ENCODE peak calls at places on chromosomes 7 and 10, in six cellular contexts. R is IMR-90, W is H9, X is mesenchymal stem cell, B is trophoblast cell, U is H1. I is an unnamed sample.

GRCh38 chr7:44150966-44151678 is 10.0 kb upstream of the MYL7 start:
- DNase-seq in B (no peak), X (no peak), U (no peak), W (peak; percentile 15), R (no peak), I (no peak)

GRCh38 chr7:138345567-138345966 is 114.5 kb upstream of the TRIM24 start:
- DNase-seq in B (no peak), R (no peak), W (no peak), U (no peak), X (no peak), I (no peak)

GRCh38 chr7:17633099-17633498 is 307.2 kb downstream of the SNX13 start:
- DNase-seq in R (peak; percentile 59), U (no peak), X (peak; percentile 84), W (no peak), B (no peak), I (no peak)

GRCh38 chr7:50838675-50839377 is 56.1 kb upstream of the GRB10 start:
- DNase-seq in R (peak; percentile 79), U (no peak), W (no peak), X (no peak), B (no peak), I (no peak)

GRCh38 chr7:101206665-101207042 is 5.8 kb upstream of the MOGAT3 start:
- DNase-seq in B (no peak), U (no peak), X (no peak), W (no peak), R (no peak), I (no peak)

GRCh38 chr7:99396914-99397631 is 11.3 kb downstream of the PDAP1 start:
- DNase-seq in B (no peak), X (no peak), U (no peak), R (no peak), W (no peak), I (no peak)

GRCh38 chr7:93547716-93548115 is 26.8 kb downstream of the CALCR start:
- DNase-seq in R (no peak), B (no peak), U (no peak), X (no peak), W (no peak), I (no peak)

GRCh38 chr7:90836937-90837336 is 240.8 kb downstream of the CDK14 start:
- DNase-seq in X (no peak), U (no peak), W (no peak), B (no peak), R (no peak), I (no peak)

GRCh38 chr10:101161494-101162299 is 30.6 kb downstream of the TLX1 start:
- DNase-seq in U (peak; percentile 88), W (peak; percentile 91), B (peak; percentile 57), R (peak; percentile 65), X (peak; percentile 72), I (peak; percentile 84)

GRCh38 chr10:3245395-3245794 is 72.8 kb upstream of the PITRM1 start:
- DNase-seq in R (no peak), X (no peak), W (no peak), B (no peak), U (no peak), I (no peak)

GRCh38 chr7:142353147-142354058 is 95.5 kb upstream of the PRSS58 start:
- DNase-seq in X (no peak), R (no peak), U (no peak), W (no peak), B (no peak), I (no peak)

GRCh38 chr10:36555036-36555435 is 570.4 kb upstream of the ANKRD30A start:
- DNase-seq in X (no peak), R (no peak), B (no peak), U (no peak), W (no peak), I (no peak)

GRCh38 chr10:78805176-78805575 is 263.6 kb upstream of the ZMIZ1 start:
- DNase-seq in B (no peak), U (no peak), X (peak; percentile 98), R (peak; percentile 99), W (no peak), I (no peak)

GRCh38 chr7:12490105-12490688 is 80.3 kb upstream of the SCIN start:
- DNase-seq in U (no peak), R (peak; percentile 36), W (no peak), X (peak; percentile 38), B (no peak), I (no peak)

GRCh38 chr10:9895981-9896380 is 1121.7 kb upstream of the CELF2 start:
- DNase-seq in W (no peak), R (no peak), X (no peak), U (no peak), B (no peak), I (no peak)

GRCh38 chr7:7757576-7757975 is 39.2 kb upstream of the RPA3 start:
- DNase-seq in B (peak; percentile 6), X (no peak), W (no peak), U (no peak), R (no peak), I (no peak)

GRCh38 chr7:7751243-7752092 is 33.1 kb upstream of the RPA3 start:
- DNase-seq in B (no peak), U (no peak), W (no peak), R (no peak), X (no peak), I (no peak)

GRCh38 chr7:7761340-7761973 is 43.0 kb upstream of the RPA3 start:
- DNase-seq in X (peak; percentile 63), W (no peak), B (no peak), U (no peak), R (peak; percentile 66), I (no peak)

GRCh38 chr7:7761974-7762769 is 43.8 kb upstream of the RPA3 start:
- DNase-seq in W (no peak), X (peak; percentile 87), B (no peak), R (peak; percentile 59), U (no peak), I (no peak)

GRCh38 chr7:7756577-7756976 is 38.2 kb upstream of the RPA3 start:
- DNase-seq in W (no peak), X (no peak), R (no peak), B (no peak), U (no peak), I (no peak)
- H2BK120ac ChIP-seq in W (no peak overlapping the region), X (no peak overlapping the region), R (no peak overlapping the region), B (peak overlapping the region; percentile 94), U (no peak overlapping the region), I (no peak overlapping the region)

GRCh38 chr10:114412907-114413386 is 8.6 kb upstream of the AFAP1L2 start:
- DNase-seq in W (no peak), R (peak; percentile 10), X (peak; percentile 64), U (no peak), B (peak; percentile 95), I (no peak)
- H2AFZ ChIP-seq in W (no peak overlapping the region), R (no peak overlapping the region), X (no peak overlapping the region), U (no peak overlapping the region), B (no peak overlapping the region), I (no peak overlapping the region)

GRCh38 chr7:1715671-1716074 is 45.6 kb downstream of the ELFN1 start:
- DNase-seq in R (no peak), W (peak; percentile 66), B (no peak), U (no peak), X (no peak), I (no peak)

GRCh38 chr7:1716263-1717094 is 46.4 kb downstream of the ELFN1 start:
- DNase-seq in W (no peak), B (peak; percentile 21), X (peak; percentile 26), R (peak; percentile 40), U (no peak), I (no peak)

GRCh38 chr7:1717903-1718676 is 48.0 kb downstream of the ELFN1 start:
- DNase-seq in U (no peak), X (no peak), B (no peak), W (no peak), R (no peak), I (no peak)

GRCh38 chr7:1715331-1715625 is 45.2 kb downstream of the ELFN1 start:
- DNase-seq in U (no peak), X (no peak), B (no peak), W (no peak), R (no peak), I (no peak)

DNA sequence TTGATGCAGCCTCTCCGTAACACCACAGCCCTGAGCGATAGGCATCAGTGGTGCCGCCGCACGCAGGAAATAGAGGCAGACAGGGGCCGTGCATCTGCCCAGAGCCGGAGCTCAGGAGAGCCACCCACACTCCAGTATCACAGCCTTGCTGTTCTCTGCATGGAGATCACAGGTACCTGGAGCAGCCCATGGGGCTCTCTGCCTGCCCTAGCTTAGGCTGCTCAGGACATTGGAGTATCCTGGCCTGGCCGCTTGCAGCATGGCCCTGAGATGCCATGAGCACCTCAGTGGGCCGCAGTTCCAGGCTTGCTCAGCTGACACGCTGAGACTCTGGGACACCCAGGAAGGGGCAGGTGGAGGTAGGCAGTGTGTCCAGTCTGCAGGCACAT is 47.0 kb downstream of the ELFN1 start:
- DNase-seq in R (no peak), X (no peak), B (no peak), U (no peak), W (no peak), I (no peak)
- H3K9ac ChIP-seq in R (no peak overlapping the region), X (no peak overlapping the region), B (no peak overlapping the region), U (no peak overlapping the region), W (no peak overlapping the region), I (peak overlapping the region; percentile 66)

DNA sequence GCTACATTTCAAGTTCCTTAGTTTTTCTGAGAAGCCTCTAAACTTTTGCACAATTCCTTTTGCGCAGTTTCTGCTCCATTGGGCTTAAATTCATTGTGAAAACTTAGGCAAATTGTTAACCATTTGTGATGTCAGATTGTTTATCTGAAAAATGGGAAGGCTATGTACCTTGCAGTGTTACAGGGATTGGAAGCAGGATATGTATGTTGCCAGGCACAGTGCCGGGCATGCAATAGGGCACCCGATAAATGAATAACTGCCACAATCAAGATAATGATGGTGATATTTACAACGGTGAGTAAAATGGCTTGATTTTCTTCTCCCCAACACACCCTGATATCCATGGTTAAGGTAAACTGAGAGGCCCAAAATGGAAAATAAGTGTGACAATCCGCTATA is 108.2 kb downstream of the CYP26A1 start:
- DNase-seq in U (no peak), B (no peak), X (no peak), W (no peak), R (no peak), I (no peak)
- H2BK120ac ChIP-seq in U (no peak overlapping the region), B (peak overlapping the region; percentile 94), X (no peak overlapping the region), W (no peak overlapping the region), R (no peak overlapping the region), I (no peak overlapping the region)

I was measured in neuronal stem cell.